ENCODE peak calls at places on chromosome 2, in seven cellular contexts. R is HEK293T; Z is foreskin keratinocyte; N is NCI-H1092 treated with DMSO at 0.1 percent for 48 hours; K is activated effector memory CD4-positive, alpha-beta T cell treated with Interleukin-2 at 50 U/mL for 16 hours; L is NCI-H1417 treated with DMSO at 0.1 percent for 48 hours; F is NCI-H2171. J is an unnamed sample.

GRCh38 chr2:85935746-85936208 is 47.0 kb upstream of the ST3GAL5 start:
- DNase-seq in R (peak), Z (peak), N (no peak), K (no peak), L (no peak), F (peak), J (peak)

GRCh38 chr2:186309901-186310300 is 176.2 kb upstream of the ZC3H15 start:
- DNase-seq in R (no peak), Z (no peak), N (no peak), K (no peak), L (no peak), F (no peak), J (no peak)

GRCh38 chr2:112920923-112921532 is 10.1 kb downstream of the IL37 start:
- DNase-seq in R (no peak), Z (peak), N (no peak), K (no peak), L (no peak), F (no peak), J (no peak)

GRCh38 chr2:163934134-163934533 is 198.3 kb upstream of the FIGN start:
- DNase-seq in R (no peak), Z (peak), N (peak), K (no peak), L (no peak), F (no peak), J (no peak)

GRCh38 chr2:83584674-83585073 is 874.4 kb downstream of the SUCLG1 start:
- DNase-seq in R (no peak), Z (no peak), N (no peak), K (no peak), L (no peak), F (no peak), J (no peak)

GRCh38 chr2:239476029-239476756 is 75.4 kb upstream of the HDAC4 start:
- DNase-seq in R (no peak), Z (no peak), N (no peak), K (no peak), L (no peak), F (no peak), J (no peak)

GRCh38 chr2:16774091-16774490 is 108.5 kb upstream of the CYRIA start:
- DNase-seq in R (no peak), Z (peak), N (no peak), K (no peak), L (no peak), F (no peak), J (no peak)

GRCh38 chr2:27809761-27810241 is 38.3 kb downstream of the MRPL33 start:
- DNase-seq in R (no peak), Z (peak), N (no peak), K (no peak), L (no peak), F (no peak), J (no peak)

GRCh38 chr2:42928692-42929576 is 136.6 kb upstream of the HAAO start:
- DNase-seq in R (peak), Z (no peak), N (peak), K (no peak), L (no peak), F (no peak), J (peak)

GRCh38 chr2:47617523-47618271 is 165.2 kb upstream of the MSH6 start:
- DNase-seq in R (no peak), Z (no peak), N (no peak), K (no peak), L (no peak), F (no peak), J (no peak)

GRCh38 chr2:112050311-112050710 is 4.8 kb upstream of the TMEM87B start:
- DNase-seq in R (no peak), Z (no peak), N (no peak), K (no peak), L (no peak), F (no peak), J (no peak)

GRCh38 chr2:239197146-239197545 is 203.7 kb downstream of the HDAC4 start:
- DNase-seq in R (no peak), Z (no peak), N (no peak), K (no peak), L (no peak), F (no peak), J (no peak)

GRCh38 chr2:59932341-59932740 is 621.1 kb downstream of the BCL11A start:
- DNase-seq in R (no peak), Z (peak), N (no peak), K (no peak), L (no peak), F (no peak), J (no peak)

GRCh38 chr2:31337197-31337596 is 77.3 kb downstream of the XDH start:
- DNase-seq in R (no peak), Z (peak), N (no peak), K (no peak), L (no peak), F (no peak), J (no peak)

GRCh38 chr2:62156861-62157496 is 38.9 kb upstream of the B3GNT2 start:
- DNase-seq in R (no peak), Z (no peak), N (no peak), K (no peak), L (no peak), F (no peak), J (no peak)

GRCh38 chr2:53519925-53520629 is 247.5 kb upstream of the CHAC2 start:
- DNase-seq in R (no peak), Z (no peak), N (peak), K (no peak), L (peak), F (peak), J (no peak)

GRCh38 chr2:81260320-81260719 is 955.8 kb upstream of the LRRTM1 start:
- DNase-seq in R (no peak), Z (no peak), N (no peak), K (no peak), L (no peak), F (no peak), J (no peak)

GRCh38 chr2:88626171-88627054 is 851 bp downstream of the EIF2AK3 start:
- DNase-seq in R (peak), Z (peak), N (peak), K (peak), L (no peak), F (no peak), J (peak)

GRCh38 chr2:226649871-226650660 is 149.6 kb downstream of the IRS1 start:
- DNase-seq in R (peak), Z (peak), N (no peak), K (peak), L (no peak), F (no peak), J (no peak)

GRCh38 chr2:85989288-85989865 is 100.6 kb upstream of the ST3GAL5 start:
- DNase-seq in R (no peak), Z (no peak), N (no peak), K (no peak), L (no peak), F (no peak), J (no peak)

GRCh38 chr2:32832821-32833220 is 113.9 kb upstream of the LTBP1 start:
- DNase-seq in R (no peak), Z (peak), N (no peak), K (no peak), L (no peak), F (no peak), J (peak)

GRCh38 chr2:44181648-44182047 is 13.0 kb downstream of the PPM1B start:
- DNase-seq in R (no peak), Z (no peak), N (no peak), K (no peak), L (no peak), F (no peak), J (no peak)

GRCh38 chr2:7490672-7491071 is 573.5 kb downstream of the RNF144A start:
- DNase-seq in R (no peak), Z (no peak), N (no peak), K (no peak), L (no peak), F (no peak), J (no peak)

GRCh38 chr2:68767031-68767961 is 32.7 kb downstream of the ARHGAP25 start:
- DNase-seq in R (no peak), Z (no peak), N (no peak), K (peak), L (no peak), F (no peak), J (no peak)

GRCh38 chr2:25204190-25204838 is 35.9 kb upstream of the POMC start:
- DNase-seq in R (no peak), Z (no peak), N (no peak), K (no peak), L (no peak), F (no peak), J (no peak)

GRCh38 chr2:5391361-5391760 is 300.8 kb upstream of the SOX11 start:
- DNase-seq in R (no peak), Z (no peak), N (peak), K (no peak), L (no peak), F (peak), J (no peak)

GRCh38 chr2:51490576-51491234 is 458.8 kb upstream of the NRXN1 start:
- DNase-seq in R (no peak), Z (no peak), N (peak), K (no peak), L (peak), F (peak), J (no peak)

GRCh38 chr2:98454500-98455235 is 10.0 kb downstream of the INPP4A start:
- DNase-seq in R (peak), Z (no peak), N (no peak), K (no peak), L (no peak), F (no peak), J (no peak)

GRCh38 chr2:112633708-112634107 is 12.0 kb upstream of the SLC20A1 start:
- DNase-seq in R (no peak), Z (no peak), N (no peak), K (no peak), L (no peak), F (no peak), J (no peak)

GRCh38 chr2:103773884-103774283 is 1012.1 kb downstream of the TMEM182 start:
- DNase-seq in R (no peak), Z (peak), N (no peak), K (no peak), L (no peak), F (no peak), J (no peak)

GRCh38 chr2:192148241-192148619 is 46.5 kb downstream of the TMEFF2 start:
- DNase-seq in R (no peak), Z (no peak), N (no peak), K (no peak), L (no peak), F (no peak), J (no peak)

GRCh38 chr2:119292226-119292625 is 68.6 kb downstream of the STEAP3 start:
- DNase-seq in R (peak), Z (no peak), N (no peak), K (no peak), L (no peak), F (no peak), J (no peak)

GRCh38 chr2:8548871-8549221 is 133.0 kb upstream of the ID2 start:
- DNase-seq in R (no peak), Z (no peak), N (no peak), K (no peak), L (no peak), F (no peak), J (no peak)

GRCh38 chr2:232276739-232277313 is 101.7 kb upstream of the ALPP start:
- DNase-seq in R (no peak), Z (no peak), N (no peak), K (no peak), L (no peak), F (peak), J (no peak)

GRCh38 chr2:189076131-189076530 is 102.0 kb downstream of the COL3A1 start:
- DNase-seq in R (no peak), Z (no peak), N (no peak), K (no peak), L (no peak), F (no peak), J (no peak)

GRCh38 chr2:75547345-75548035 is 13.2 kb downstream of the EVA1A start:
- DNase-seq in R (no peak), Z (no peak), N (no peak), K (no peak), L (no peak), F (no peak), J (no peak)

GRCh38 chr2:36530178-36530982 is 67.6 kb downstream of the FEZ2 start:
- DNase-seq in R (no peak), Z (no peak), N (no peak), K (no peak), L (no peak), F (no peak), J (no peak)